ENCODE peak calls at places on chromosome 19, in six cellular contexts. One of them, this sample, is unnamed.

GRCh38 chr19:38386968-38387549 is 775 bp downstream of the GGN start:
- DNase-seq in AML-193: no peak
- DNase-seq in head of caudate nucleus: no peak
- DNase-seq in stimulated activated CD8-positive, alpha-beta memory T cell treated with anti-CD3 and anti-CD28 coated beads, Interleukin-7, amount 100 ng/mL, for 48 hours: no peak
- DNase-seq in neural crest cell: no peak
- DNase-seq in Daoy: peak
- DNase-seq in this sample: no peak

GRCh38 chr19:56639217-56639616 is 3.7 kb upstream of the SMIM17 start:
- DNase-seq in stimulated activated CD8-positive, alpha-beta memory T cell treated with anti-CD3 and anti-CD28 coated beads, Interleukin-7, amount 100 ng/mL, for 48 hours: no peak
- DNase-seq in neural crest cell: no peak
- DNase-seq in head of caudate nucleus: no peak
- DNase-seq in AML-193: peak
- DNase-seq in Daoy: peak
- DNase-seq in this sample: peak

GRCh38 chr19:2887391-2887914 is 13.3 kb upstream of the ZNF57 start:
- DNase-seq in head of caudate nucleus: peak
- DNase-seq in neural crest cell: no peak
- DNase-seq in AML-193: peak
- DNase-seq in stimulated activated CD8-positive, alpha-beta memory T cell treated with anti-CD3 and anti-CD28 coated beads, Interleukin-7, amount 100 ng/mL, for 48 hours: no peak
- DNase-seq in Daoy: peak
- DNase-seq in this sample: peak

GRCh38 chr19:44621367-44621766 is 8.0 kb downstream of the IGSF23 start:
- DNase-seq in stimulated activated CD8-positive, alpha-beta memory T cell treated with anti-CD3 and anti-CD28 coated beads, Interleukin-7, amount 100 ng/mL, for 48 hours: no peak
- DNase-seq in neural crest cell: no peak
- DNase-seq in Daoy: no peak
- DNase-seq in AML-193: no peak
- DNase-seq in head of caudate nucleus: no peak
- DNase-seq in this sample: no peak

GRCh38 chr19:46216612-46217011 is 12.9 kb upstream of the IGFL1 start:
- DNase-seq in AML-193: no peak
- DNase-seq in head of caudate nucleus: no peak
- DNase-seq in stimulated activated CD8-positive, alpha-beta memory T cell treated with anti-CD3 and anti-CD28 coated beads, Interleukin-7, amount 100 ng/mL, for 48 hours: no peak
- DNase-seq in Daoy: no peak
- DNase-seq in neural crest cell: no peak
- DNase-seq in this sample: no peak

GRCh38 chr19:18119243-18120105 is 21.9 kb downstream of the MAST3 start:
- DNase-seq in neural crest cell: no peak
- DNase-seq in Daoy: no peak
- DNase-seq in AML-193: no peak
- DNase-seq in head of caudate nucleus: peak
- DNase-seq in stimulated activated CD8-positive, alpha-beta memory T cell treated with anti-CD3 and anti-CD28 coated beads, Interleukin-7, amount 100 ng/mL, for 48 hours: peak
- DNase-seq in this sample: no peak

GRCh38 chr19:861756-862528 is 2.5 kb downstream of the CFD start:
- DNase-seq in Daoy: peak
- DNase-seq in AML-193: no peak
- DNase-seq in stimulated activated CD8-positive, alpha-beta memory T cell treated with anti-CD3 and anti-CD28 coated beads, Interleukin-7, amount 100 ng/mL, for 48 hours: peak
- DNase-seq in head of caudate nucleus: no peak
- DNase-seq in neural crest cell: peak
- DNase-seq in this sample: peak

GRCh38 chr19:29111581-29111980 is 101.4 kb downstream of the UQCRFS1 start:
- DNase-seq in stimulated activated CD8-positive, alpha-beta memory T cell treated with anti-CD3 and anti-CD28 coated beads, Interleukin-7, amount 100 ng/mL, for 48 hours: no peak
- DNase-seq in neural crest cell: no peak
- DNase-seq in head of caudate nucleus: no peak
- DNase-seq in AML-193: no peak
- DNase-seq in Daoy: no peak
- DNase-seq in this sample: no peak

GRCh38 chr19:24040621-24041020 is 46.4 kb upstream of the ZNF254 start:
- DNase-seq in head of caudate nucleus: no peak
- DNase-seq in AML-193: no peak
- DNase-seq in Daoy: no peak
- DNase-seq in neural crest cell: no peak
- DNase-seq in stimulated activated CD8-positive, alpha-beta memory T cell treated with anti-CD3 and anti-CD28 coated beads, Interleukin-7, amount 100 ng/mL, for 48 hours: no peak
- DNase-seq in this sample: no peak

GRCh38 chr19:49849433-49850220 is 1.3 kb upstream of the PTOV1 start:
- DNase-seq in AML-193: no peak
- DNase-seq in stimulated activated CD8-positive, alpha-beta memory T cell treated with anti-CD3 and anti-CD28 coated beads, Interleukin-7, amount 100 ng/mL, for 48 hours: no peak
- DNase-seq in head of caudate nucleus: no peak
- DNase-seq in neural crest cell: no peak
- DNase-seq in Daoy: no peak
- DNase-seq in this sample: no peak

GRCh38 chr19:12202250-12202649 is 39.4 kb downstream of the ZNF136 start:
- DNase-seq in stimulated activated CD8-positive, alpha-beta memory T cell treated with anti-CD3 and anti-CD28 coated beads, Interleukin-7, amount 100 ng/mL, for 48 hours: no peak
- DNase-seq in neural crest cell: no peak
- DNase-seq in head of caudate nucleus: no peak
- DNase-seq in AML-193: peak
- DNase-seq in Daoy: peak
- DNase-seq in this sample: peak

GRCh38 chr19:55703790-55704215 is 28.8 kb downstream of the EPN1 start:
- DNase-seq in AML-193: no peak
- DNase-seq in head of caudate nucleus: peak
- DNase-seq in neural crest cell: peak
- DNase-seq in Daoy: no peak
- DNase-seq in stimulated activated CD8-positive, alpha-beta memory T cell treated with anti-CD3 and anti-CD28 coated beads, Interleukin-7, amount 100 ng/mL, for 48 hours: no peak
- DNase-seq in this sample: peak

GRCh38 chr19:39845621-39846175 is 481 bp downstream of the FBL start:
- DNase-seq in head of caudate nucleus: no peak
- DNase-seq in neural crest cell: no peak
- DNase-seq in Daoy: peak
- DNase-seq in AML-193: no peak
- DNase-seq in stimulated activated CD8-positive, alpha-beta memory T cell treated with anti-CD3 and anti-CD28 coated beads, Interleukin-7, amount 100 ng/mL, for 48 hours: no peak
- DNase-seq in this sample: no peak

GRCh38 chr19:42179501-42179817 is 38.0 kb downstream of the DEDD2 start:
- DNase-seq in neural crest cell: no peak
- DNase-seq in stimulated activated CD8-positive, alpha-beta memory T cell treated with anti-CD3 and anti-CD28 coated beads, Interleukin-7, amount 100 ng/mL, for 48 hours: no peak
- DNase-seq in Daoy: no peak
- DNase-seq in head of caudate nucleus: no peak
- DNase-seq in AML-193: no peak
- DNase-seq in this sample: no peak

GRCh38 chr19:18422530-18423191 is 3.5 kb downstream of the SSBP4 start:
- DNase-seq in AML-193: no peak
- DNase-seq in Daoy: no peak
- DNase-seq in head of caudate nucleus: no peak
- DNase-seq in neural crest cell: no peak
- DNase-seq in stimulated activated CD8-positive, alpha-beta memory T cell treated with anti-CD3 and anti-CD28 coated beads, Interleukin-7, amount 100 ng/mL, for 48 hours: no peak
- DNase-seq in this sample: no peak

GRCh38 chr19:8028951-8029491 is 23.5 kb upstream of the CCL25 start:
- DNase-seq in stimulated activated CD8-positive, alpha-beta memory T cell treated with anti-CD3 and anti-CD28 coated beads, Interleukin-7, amount 100 ng/mL, for 48 hours: no peak
- DNase-seq in AML-193: no peak
- DNase-seq in neural crest cell: peak
- DNase-seq in Daoy: no peak
- DNase-seq in head of caudate nucleus: no peak
- DNase-seq in this sample: peak

GRCh38 chr19:14146789-14147216 is 10.4 kb upstream of the ASF1B start:
- DNase-seq in head of caudate nucleus: peak
- DNase-seq in AML-193: no peak
- DNase-seq in stimulated activated CD8-positive, alpha-beta memory T cell treated with anti-CD3 and anti-CD28 coated beads, Interleukin-7, amount 100 ng/mL, for 48 hours: no peak
- DNase-seq in neural crest cell: no peak
- DNase-seq in Daoy: peak
- DNase-seq in this sample: no peak

GRCh38 chr19:8194528-8195275 is 14.5 kb upstream of the CERS4 start:
- DNase-seq in Daoy: no peak
- DNase-seq in AML-193: no peak
- DNase-seq in head of caudate nucleus: no peak
- DNase-seq in neural crest cell: no peak
- DNase-seq in stimulated activated CD8-positive, alpha-beta memory T cell treated with anti-CD3 and anti-CD28 coated beads, Interleukin-7, amount 100 ng/mL, for 48 hours: no peak
- DNase-seq in this sample: no peak

GRCh38 chr19:37988758-37989635 is 82.0 kb downstream of the SIPA1L3 start:
- DNase-seq in Daoy: no peak
- DNase-seq in neural crest cell: no peak
- DNase-seq in AML-193: no peak
- DNase-seq in head of caudate nucleus: no peak
- DNase-seq in stimulated activated CD8-positive, alpha-beta memory T cell treated with anti-CD3 and anti-CD28 coated beads, Interleukin-7, amount 100 ng/mL, for 48 hours: no peak
- DNase-seq in this sample: peak

GRCh38 chr19:53865918-53866696 is 1.6 kb upstream of the MYADM start:
- DNase-seq in neural crest cell: peak
- DNase-seq in Daoy: peak
- DNase-seq in AML-193: no peak
- DNase-seq in head of caudate nucleus: peak
- DNase-seq in stimulated activated CD8-positive, alpha-beta memory T cell treated with anti-CD3 and anti-CD28 coated beads, Interleukin-7, amount 100 ng/mL, for 48 hours: peak
- DNase-seq in this sample: no peak

GRCh38 chr19:18672606-18673337 is 10.7 kb upstream of the CRTC1 start:
- DNase-seq in neural crest cell: no peak
- DNase-seq in Daoy: peak
- DNase-seq in stimulated activated CD8-positive, alpha-beta memory T cell treated with anti-CD3 and anti-CD28 coated beads, Interleukin-7, amount 100 ng/mL, for 48 hours: no peak
- DNase-seq in head of caudate nucleus: peak
- DNase-seq in AML-193: no peak
- DNase-seq in this sample: no peak

GRCh38 chr19:40693150-40693788 is 2.8 kb upstream of the NUMBL start:
- DNase-seq in AML-193: no peak
- DNase-seq in Daoy: no peak
- DNase-seq in neural crest cell: no peak
- DNase-seq in head of caudate nucleus: no peak
- DNase-seq in stimulated activated CD8-positive, alpha-beta memory T cell treated with anti-CD3 and anti-CD28 coated beads, Interleukin-7, amount 100 ng/mL, for 48 hours: no peak
- DNase-seq in this sample: no peak

GRCh38 chr19:19062454-19063182 is 1.2 kb upstream of the SLC25A42 start:
- DNase-seq in Daoy: peak
- DNase-seq in AML-193: no peak
- DNase-seq in neural crest cell: no peak
- DNase-seq in head of caudate nucleus: peak
- DNase-seq in stimulated activated CD8-positive, alpha-beta memory T cell treated with anti-CD3 and anti-CD28 coated beads, Interleukin-7, amount 100 ng/mL, for 48 hours: no peak
- DNase-seq in this sample: no peak

GRCh38 chr19:33245948-33246728 is 20.5 kb upstream of the SLC7A10 start:
- DNase-seq in stimulated activated CD8-positive, alpha-beta memory T cell treated with anti-CD3 and anti-CD28 coated beads, Interleukin-7, amount 100 ng/mL, for 48 hours: no peak
- DNase-seq in AML-193: peak
- DNase-seq in head of caudate nucleus: no peak
- DNase-seq in neural crest cell: no peak
- DNase-seq in Daoy: no peak
- DNase-seq in this sample: no peak

GRCh38 chr19:41604831-41605230 is 22.0 kb downstream of the CEACAM4 start:
- DNase-seq in Daoy: no peak
- DNase-seq in AML-193: no peak
- DNase-seq in neural crest cell: no peak
- DNase-seq in head of caudate nucleus: no peak
- DNase-seq in stimulated activated CD8-positive, alpha-beta memory T cell treated with anti-CD3 and anti-CD28 coated beads, Interleukin-7, amount 100 ng/mL, for 48 hours: no peak
- DNase-seq in this sample: no peak

GRCh38 chr19:36142046-36142445 is 2.2 kb downstream of the CAPNS1 start:
- DNase-seq in Daoy: no peak
- DNase-seq in AML-193: no peak
- DNase-seq in neural crest cell: no peak
- DNase-seq in stimulated activated CD8-positive, alpha-beta memory T cell treated with anti-CD3 and anti-CD28 coated beads, Interleukin-7, amount 100 ng/mL, for 48 hours: no peak
- DNase-seq in head of caudate nucleus: no peak
- DNase-seq in this sample: no peak

GRCh38 chr19:43934055-43934984 is 762 bp downstream of the ZNF45 start:
- DNase-seq in Daoy: peak
- DNase-seq in neural crest cell: no peak
- DNase-seq in stimulated activated CD8-positive, alpha-beta memory T cell treated with anti-CD3 and anti-CD28 coated beads, Interleukin-7, amount 100 ng/mL, for 48 hours: no peak
- DNase-seq in head of caudate nucleus: no peak
- DNase-seq in AML-193: no peak
- DNase-seq in this sample: no peak

GRCh38 chr19:31064486-31064885 is 284.8 kb downstream of the TSHZ3 start:
- DNase-seq in AML-193: no peak
- DNase-seq in neural crest cell: no peak
- DNase-seq in Daoy: no peak
- DNase-seq in stimulated activated CD8-positive, alpha-beta memory T cell treated with anti-CD3 and anti-CD28 coated beads, Interleukin-7, amount 100 ng/mL, for 48 hours: no peak
- DNase-seq in head of caudate nucleus: no peak
- DNase-seq in this sample: no peak

GRCh38 chr19:5949792-5950305 is 28.1 kb downstream of the RANBP3 start:
- DNase-seq in stimulated activated CD8-positive, alpha-beta memory T cell treated with anti-CD3 and anti-CD28 coated beads, Interleukin-7, amount 100 ng/mL, for 48 hours: no peak
- DNase-seq in head of caudate nucleus: no peak
- DNase-seq in AML-193: no peak
- DNase-seq in Daoy: no peak
- DNase-seq in neural crest cell: no peak
- DNase-seq in this sample: no peak

GRCh38 chr19:2819540-2820111 is at the start of gene ZNF554:
- DNase-seq in stimulated activated CD8-positive, alpha-beta memory T cell treated with anti-CD3 and anti-CD28 coated beads, Interleukin-7, amount 100 ng/mL, for 48 hours: peak
- DNase-seq in AML-193: peak
- DNase-seq in neural crest cell: peak
- DNase-seq in head of caudate nucleus: peak
- DNase-seq in Daoy: peak
- DNase-seq in this sample: peak